ENCODE peak calls at places on chromosomes 3 and 15, in ten cellular contexts. B is neural crest cell, D is PC-3, K is AG04450, S is colonic mucosa, L is cardiac fibroblast, Q is RWPE1, C is right lobe of liver, E is activated B cell treated with CpG ODN at 0.5 μM for 24 hours, M is sigmoid colon. H is an unnamed sample.

GRCh38 chr3:178514411-178514800 is 21.8 kb upstream of the KCNMB2 start:
- DNase-seq in B (no peak), D (no peak), K (no peak), S (no peak), L (no peak), Q (no peak), C (no peak), E (no peak), M (no peak), H (no peak)

GRCh38 chr3:134352031-134352671 is 22.1 kb downstream of the AMOTL2 start:
- DNase-seq in B (no peak), D (peak; percentile 57), K (no peak), S (no peak), L (peak; percentile 47), Q (no peak), C (peak; percentile 93), E (no peak), M (peak; percentile 69), H (no peak)

GRCh38 chr3:64595253-64595694 is 92.5 kb downstream of the ADAMTS9 start:
- DNase-seq in B (no peak), D (peak; percentile 5), K (no peak), S (no peak), L (peak; percentile 95), Q (peak; percentile 2), C (no peak), E (no peak), M (peak; percentile 87), H (no peak)

GRCh38 chr15:66132251-66132816 is 121.2 kb downstream of the MEGF11 start:
- DNase-seq in B (no peak), D (no peak), K (no peak), S (no peak), L (no peak), Q (no peak), C (no peak), E (no peak), M (no peak), H (no peak)

GRCh38 chr3:143152043-143152442 is 32.5 kb downstream of the CHST2 start:
- DNase-seq in B (no peak), D (no peak), K (no peak), S (no peak), L (no peak), Q (no peak), C (no peak), E (no peak), M (no peak), H (no peak)

GRCh38 chr3:130838898-130839572 is 54.8 kb upstream of the ATP2C1 start:
- DNase-seq in B (no peak), D (no peak), K (no peak), S (no peak), L (no peak), Q (no peak), C (no peak), E (no peak), M (no peak), H (no peak)

GRCh38 chr3:129554356-129555120 is 11.6 kb downstream of the H1-8 start:
- DNase-seq in B (no peak), D (no peak), K (no peak), S (no peak), L (no peak), Q (no peak), C (no peak), E (no peak), M (no peak), H (no peak)

GRCh38 chr3:194265505-194265892 is 85.6 kb downstream of the CPN2 start:
- DNase-seq in B (no peak), D (peak; percentile 65), K (peak; percentile 81), S (peak; percentile 64), L (peak; percentile 96), Q (peak; percentile 36), C (peak; percentile 93), E (no peak), M (peak; percentile 98), H (peak; percentile 74)

GRCh38 chr3:185460719-185461350 is 38.0 kb downstream of the TMEM41A start:
- DNase-seq in B (no peak), D (peak; percentile 75), K (no peak), S (no peak), L (peak; percentile 48), Q (peak; percentile 45), C (no peak), E (no peak), M (no peak), H (no peak)

GRCh38 chr3:116743062-116743461 is 33.5 kb downstream of the TUSC7 start:
- DNase-seq in B (no peak), D (no peak), K (no peak), S (no peak), L (no peak), Q (no peak), C (no peak), E (no peak), M (no peak), H (no peak)

GRCh38 chr15:75672111-75672602 is 24.4 kb downstream of the SNX33 start:
- DNase-seq in B (no peak), D (no peak), K (no peak), S (no peak), L (no peak), Q (no peak), C (no peak), E (no peak), M (no peak), H (no peak)

GRCh38 chr15:100728371-100729201 is 126.2 kb downstream of the ASB7 start:
- DNase-seq in B (no peak), D (no peak), K (no peak), S (no peak), L (no peak), Q (no peak), C (no peak), E (no peak), M (no peak), H (no peak)

GRCh38 chr15:84748274-84749110 is at the start of gene ZNF592:
- DNase-seq in B (peak; percentile 59), D (peak; percentile 79), K (peak; percentile 26), S (peak; percentile 83), L (peak; percentile 73), Q (peak; percentile 76), C (peak; percentile 92), E (peak; percentile 88), M (peak; percentile 93), H (peak; percentile 55)

GRCh38 chr3:67386446-67386845 is 268.0 kb downstream of the SUCLG2 start:
- DNase-seq in B (no peak), D (no peak), K (no peak), S (no peak), L (no peak), Q (no peak), C (no peak), E (no peak), M (no peak), H (no peak)

GRCh38 chr15:34275721-34276120 is 50.9 kb downstream of the EMC4 start:
- DNase-seq in B (no peak), D (peak; percentile 89), K (no peak), S (no peak), L (peak; percentile 17), Q (peak; percentile 19), C (no peak), E (no peak), M (no peak), H (no peak)

GRCh38 chr15:69712999-69713398 is 260.4 kb downstream of the RPLP1 start:
- DNase-seq in B (no peak), D (peak; percentile 59), K (no peak), S (peak; percentile 37), L (no peak), Q (no peak), C (no peak), E (no peak), M (no peak), H (no peak)
- TF ChIP-seq CTCF in B (no peak), D (no peak), K (no peak), S (no peak), L (no peak), Q (no peak), C (no peak), E (no peak), M (no peak), H (no peak)

DNA sequence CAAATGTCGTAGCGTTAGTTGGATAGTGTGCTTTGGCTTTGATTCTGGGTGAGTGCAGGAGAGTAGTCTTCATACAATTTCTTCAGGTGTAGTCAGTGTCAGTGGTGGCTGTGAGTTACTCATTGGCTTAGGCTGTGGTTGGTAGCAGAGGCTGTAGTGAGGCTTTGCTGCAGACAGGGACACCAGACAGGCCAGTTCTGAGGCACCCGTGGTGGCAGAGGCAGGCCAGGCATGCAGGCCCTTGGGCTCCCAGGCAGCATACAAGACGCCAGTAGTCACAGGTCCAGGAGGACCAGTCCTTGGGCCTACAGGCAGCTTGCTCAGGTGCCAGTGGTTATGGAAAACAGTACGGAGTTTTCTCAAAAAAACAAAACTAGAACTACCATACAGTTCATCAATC is 61.3 kb downstream of the DMXL2 start:
- DNase-seq in B (no peak), D (no peak), K (no peak), S (no peak), L (no peak), Q (no peak), C (no peak), E (no peak), M (no peak), H (no peak)
- TF ChIP-seq CTCF in B (no peak), D (no peak), K (no peak), S (no peak), L (no peak), Q (no peak), C (no peak), E (no peak), M (no peak), H (no peak)

GRCh38 chr3:172836390-172836997 is 86.0 kb downstream of the ECT2 start:
- DNase-seq in B (peak; percentile 57), D (peak; percentile 63), K (no peak), S (peak; percentile 45), L (peak; percentile 75), Q (peak; percentile 20), C (no peak), E (no peak), M (no peak), H (peak; percentile 7)
- TF ChIP-seq CTCF in B (peak; percentile 72), D (peak; percentile 90), K (peak; percentile 79), S (peak; percentile 29), L (peak; percentile 74), Q (peak; percentile 73), C (peak; percentile 52), E (no peak), M (peak; percentile 10), H (peak; percentile 72)

DNA sequence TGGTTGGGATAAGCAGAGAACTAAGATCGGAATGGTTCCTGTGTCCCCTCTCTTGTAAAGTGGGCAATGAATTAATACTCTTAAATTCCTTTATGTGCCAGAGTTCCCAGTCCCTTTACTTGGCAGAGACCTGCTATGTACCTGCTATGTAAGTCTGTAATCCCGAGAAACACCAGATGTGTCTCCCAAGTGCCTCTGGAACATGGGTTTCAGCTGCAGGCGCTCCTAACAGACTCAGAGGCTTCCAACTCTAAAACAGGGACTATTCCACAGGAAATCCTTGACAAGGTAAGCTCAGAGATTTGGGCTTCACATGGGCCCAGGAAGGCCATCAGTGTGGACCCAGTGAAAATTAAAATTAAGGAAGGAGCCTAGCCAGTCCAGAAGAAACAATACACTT is 117.7 kb upstream of the PLCL2 start:
- DNase-seq in B (no peak), D (peak; percentile 9), K (no peak), S (no peak), L (no peak), Q (no peak), C (no peak), E (no peak), M (no peak), H (no peak)
- TF ChIP-seq CTCF in B (no peak), D (no peak), K (no peak), S (no peak), L (peak; percentile 2), Q (no peak), C (no peak), E (no peak), M (no peak), H (no peak)